ENCODE peak calls at places on chromosomes 13 and 19, in eight cellular contexts. L is K562, P is mucosa of descending colon, A is fibroblast of pulmonary artery, O is T-helper 2 cell, C is tibial artery, E is left ventricle myocardium inferior, F is kidney tubule cell. X is an unnamed sample.

GRCh38 chr19:35143231-35143715 is at the start of gene FXYD7:
- DNase-seq in L (no peak), P (peak), A (no peak), O (no peak), C (no peak), E (no peak), F (no peak), X (no peak)

GRCh38 chr13:38880397-38880796 is 110.2 kb downstream of the STOML3 start:
- DNase-seq in L (no peak), P (no peak), A (no peak), O (no peak), C (no peak), E (no peak), F (no peak), X (no peak)

GRCh38 chr19:43470288-43470687 is 4.9 kb upstream of the LYPD3 start:
- DNase-seq in L (no peak), P (no peak), A (no peak), O (peak), C (no peak), E (no peak), F (no peak), X (no peak)

GRCh38 chr13:112846411-112847115 is 122.5 kb upstream of the MCF2L start:
- DNase-seq in L (no peak), P (peak), A (no peak), O (no peak), C (no peak), E (no peak), F (no peak), X (no peak)

GRCh38 chr13:59416561-59416960 is 747.2 kb downstream of the DIAPH3 start:
- DNase-seq in L (no peak), P (no peak), A (no peak), O (no peak), C (no peak), E (no peak), F (no peak), X (no peak)

GRCh38 chr19:13118424-13119193 is 545 bp downstream of the NACC1 start:
- DNase-seq in L (peak), P (peak), A (peak), O (no peak), C (no peak), E (peak), F (peak), X (peak)

GRCh38 chr13:89660752-89661151 is 1686.7 kb upstream of the MIR17HG start:
- DNase-seq in L (no peak), P (no peak), A (peak), O (no peak), C (no peak), E (no peak), F (peak), X (no peak)

GRCh38 chr19:49210108-49210900 is 52.7 kb downstream of the TRPM4 start:
- DNase-seq in L (peak), P (peak), A (no peak), O (peak), C (no peak), E (no peak), F (no peak), X (peak)

GRCh38 chr19:14472202-14472961 is 2.8 kb downstream of the PTGER1 start:
- DNase-seq in L (peak), P (peak), A (peak), O (peak), C (peak), E (peak), F (peak), X (peak)

GRCh38 chr13:28753208-28753892 is 34.6 kb upstream of the SLC46A3 start:
- DNase-seq in L (no peak), P (no peak), A (peak), O (no peak), C (peak), E (peak), F (peak), X (peak)

GRCh38 chr13:99380921-99381645 is 73.9 kb upstream of the GPR183 start:
- DNase-seq in L (no peak), P (no peak), A (no peak), O (no peak), C (no peak), E (no peak), F (peak), X (no peak)

GRCh38 chr19:23160766-23161165 is 43.9 kb downstream of the ZNF730 start:
- DNase-seq in L (no peak), P (no peak), A (no peak), O (no peak), C (no peak), E (no peak), F (no peak), X (no peak)

GRCh38 chr19:12794196-12794921 is 3.1 kb downstream of the JUNB start:
- DNase-seq in L (no peak), P (no peak), A (peak), O (no peak), C (no peak), E (no peak), F (peak), X (no peak)

GRCh38 chr13:113724780-113725315 is 34.2 kb upstream of the TMEM255B start:
- DNase-seq in L (peak), P (peak), A (peak), O (peak), C (peak), E (peak), F (peak), X (peak)

GRCh38 chr19:8355631-8356402 is 8.1 kb upstream of the ANGPTL4 start:
- DNase-seq in L (peak), P (peak), A (peak), O (no peak), C (peak), E (no peak), F (peak), X (no peak)

GRCh38 chr19:607301-608154 is 17.8 kb downstream of the HCN2 start:
- DNase-seq in L (no peak), P (no peak), A (no peak), O (no peak), C (no peak), E (no peak), F (no peak), X (no peak)

GRCh38 chr13:114310961-114311360 is 3.3 kb upstream of the CHAMP1 start:
- DNase-seq in L (no peak), P (no peak), A (no peak), O (no peak), C (no peak), E (no peak), F (no peak), X (no peak)

GRCh38 chr19:40139533-40140287 is 49.0 kb upstream of the ZNF780A start:
- DNase-seq in L (peak), P (no peak), A (peak), O (no peak), C (no peak), E (no peak), F (peak), X (no peak)

GRCh38 chr19:17475541-17476115 is 5.3 kb downstream of the SLC27A1 start:
- DNase-seq in L (no peak), P (no peak), A (peak), O (no peak), C (peak), E (peak), F (no peak), X (no peak)

GRCh38 chr19:18153555-18154134 is 682 bp downstream of the PIK3R2 start:
- DNase-seq in L (peak), P (peak), A (no peak), O (no peak), C (no peak), E (no peak), F (no peak), X (peak)